ENCODE peak calls at places on chromosomes 16 and 17, in six cellular contexts. C is MM.1S, V is SK-N-SH, X is neural progenitor cell, M is astrocyte, J is endothelial cell of umbilical vein. D is an unnamed sample.

GRCh38 chr17:948284-948852 is 31.2 kb downstream of the NXN start:
- DNase-seq in C (no peak), V (no peak), X (peak; percentile 73), M (no peak), J (no peak), D (peak; percentile 87)

GRCh38 chr16:79411805-79412204 is 188.7 kb downstream of the MAF start:
- DNase-seq in C (no peak), V (no peak), X (no peak), M (no peak), J (no peak), D (no peak)

GRCh38 chr17:12632785-12633184 is 32.9 kb upstream of the MYOCD start:
- DNase-seq in C (no peak), V (no peak), X (no peak), M (no peak), J (no peak), D (no peak)

GRCh38 chr16:15509593-15510520 is 75.5 kb downstream of the BMERB1 start:
- DNase-seq in C (no peak), V (peak; percentile 23), X (peak; percentile 52), M (peak; percentile 54), J (no peak), D (no peak)

GRCh38 chr17:80428796-80429195 is 13.8 kb downstream of the ENDOV start:
- DNase-seq in C (no peak), V (no peak), X (no peak), M (no peak), J (no peak), D (no peak)

GRCh38 chr17:72665841-72666518 is 426.5 kb downstream of the SLC39A11 start:
- DNase-seq in C (no peak), V (no peak), X (no peak), M (peak; percentile 52), J (no peak), D (no peak)

GRCh38 chr17:50169121-50169764 is 3.4 kb downstream of the SGCA start:
- DNase-seq in C (peak; percentile 59), V (peak; percentile 90), X (peak; percentile 87), M (no peak), J (peak; percentile 65), D (peak; percentile 91)

GRCh38 chr16:53952215-53953208 is 248.6 kb downstream of the FTO start:
- DNase-seq in C (peak; percentile 71), V (no peak), X (no peak), M (peak; percentile 42), J (peak; percentile 5), D (no peak)

GRCh38 chr17:49209061-49209571 is 1.3 kb downstream of the GNGT2 start:
- DNase-seq in C (no peak), V (peak; percentile 17), X (no peak), M (no peak), J (no peak), D (no peak)

GRCh38 chr16:53043986-53044571 is 8.6 kb downstream of the CHD9NB start:
- DNase-seq in C (no peak), V (no peak), X (peak; percentile 67), M (no peak), J (no peak), D (peak; percentile 91)

GRCh38 chr17:56136316-56136715 is 17.0 kb upstream of the ANKFN1 start:
- DNase-seq in C (no peak), V (no peak), X (no peak), M (peak; percentile 51), J (no peak), D (no peak)

GRCh38 chr16:68376590-68376989 is 65.8 kb downstream of the PRMT7 start:
- DNase-seq in C (no peak), V (no peak), X (no peak), M (no peak), J (no peak), D (no peak)

GRCh38 chr17:75338335-75338734 is 49.1 kb upstream of the SLC25A19 start:
- DNase-seq in C (no peak), V (no peak), X (no peak), M (peak; percentile 36), J (no peak), D (no peak)

DNA sequence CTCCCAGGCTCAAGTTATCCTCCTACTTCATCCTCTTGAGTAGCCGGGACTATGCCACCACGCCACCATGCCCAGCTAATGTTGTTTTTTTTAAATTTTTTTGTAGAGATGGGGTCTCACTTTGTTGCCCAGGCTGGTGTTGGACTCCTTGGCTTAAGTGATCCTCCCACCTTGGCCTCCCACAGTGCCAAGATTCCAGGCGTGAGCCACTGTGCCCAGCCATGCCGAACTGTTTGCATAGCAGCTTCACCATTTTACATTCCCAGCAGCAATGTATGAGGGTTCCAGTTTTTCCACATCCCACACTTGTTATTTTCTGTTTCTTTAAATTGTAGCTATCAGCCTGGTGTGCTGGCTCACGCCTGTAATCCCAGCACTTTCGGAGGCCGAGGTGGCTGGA is 2.2 kb upstream of the CTRB1 start:
- DNase-seq in C (no peak), V (no peak), X (no peak), M (no peak), J (no peak), D (no peak)
- H4K20me1 ChIP-seq in C (no peaks in the 10 kb centered on the region), V (no peaks in the 10 kb centered on the region), X (no peaks in the 10 kb centered on the region), M (no peaks in the 10 kb centered on the region), J (no peaks in the 10 kb centered on the region), D (no peaks in the 10 kb centered on the region)

DNA sequence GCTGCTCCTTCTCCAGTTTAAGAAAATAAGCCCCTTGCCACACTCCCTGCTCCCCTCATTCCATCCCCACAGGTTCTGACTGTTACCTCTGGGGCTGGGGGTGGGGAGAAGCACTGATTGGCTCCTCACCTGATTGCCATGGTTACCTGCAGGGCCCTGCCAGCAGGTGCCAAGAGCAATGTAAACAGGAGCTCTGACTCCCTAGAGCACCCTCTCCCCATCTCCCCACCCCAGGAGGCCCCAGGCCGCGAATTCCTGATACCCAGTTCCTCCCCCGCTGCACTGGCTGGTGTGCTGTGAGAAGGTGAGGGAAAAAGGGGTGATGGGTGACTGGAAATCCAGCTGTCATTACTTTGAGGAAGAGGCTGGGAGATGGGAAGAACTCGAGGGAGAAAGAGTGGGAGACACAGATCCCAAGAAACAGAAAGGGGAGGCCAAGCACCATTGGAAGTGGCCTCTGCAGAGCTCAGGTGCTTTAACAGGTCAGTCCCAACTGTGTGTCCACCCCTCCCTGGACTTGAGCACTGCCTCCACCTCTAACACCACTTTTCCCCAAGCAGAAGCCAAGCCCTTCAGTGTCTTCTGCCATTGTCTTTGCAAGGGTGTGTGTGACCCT is 4.5 kb downstream of the PCGF2 start:
- DNase-seq in C (no peak), V (no peak), X (no peak), M (no peak), J (no peak), D (peak; percentile 51)
- H4K20me1 ChIP-seq in C (no peaks in the 10 kb centered on the region), V (peaks cover 83% of the 10 kb centered on the region), X (peaks cover 88% of the 10 kb centered on the region), M (peaks cover 83% of the 10 kb centered on the region), J (peaks cover 2% of the 10 kb centered on the region), D (no peaks in the 10 kb centered on the region)

DNA sequence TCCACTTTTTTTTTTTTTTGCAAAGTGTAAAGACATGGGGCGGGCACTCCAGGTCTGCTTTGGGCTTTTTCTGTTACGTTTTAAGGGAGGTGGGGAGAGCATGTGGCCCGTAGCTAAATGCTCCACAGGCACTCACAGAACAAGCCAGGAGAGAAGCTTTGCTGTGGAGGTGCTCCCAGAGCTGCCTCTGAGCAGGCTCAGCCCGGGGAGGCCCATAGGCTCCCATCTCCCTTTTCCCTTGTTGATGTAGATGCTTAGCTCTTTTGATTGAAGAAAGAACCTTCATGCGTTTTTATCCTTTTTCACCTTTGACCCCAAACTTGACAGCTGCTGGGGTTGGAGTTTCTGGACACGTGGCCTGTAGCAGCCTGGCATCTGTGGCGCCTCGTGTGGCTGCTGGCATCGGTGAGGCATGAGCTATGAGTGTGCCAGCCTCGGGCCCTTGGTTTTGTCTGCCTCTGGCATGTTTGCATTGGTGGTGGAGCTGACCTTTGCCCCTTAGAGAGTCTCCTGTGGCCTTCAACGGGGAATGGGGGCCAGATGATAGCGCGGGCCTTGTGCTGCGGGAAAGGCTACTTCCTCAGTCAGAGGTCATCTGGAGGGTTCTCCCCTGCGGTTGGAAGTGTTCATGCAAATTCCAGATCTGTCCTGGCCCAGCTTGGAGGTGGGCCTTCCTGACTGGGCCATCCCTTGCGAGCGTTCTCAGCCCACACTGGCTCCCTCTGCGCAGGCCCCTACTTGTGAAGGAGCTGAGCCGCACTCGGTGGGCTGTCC is 20.0 kb upstream of the IL17C start:
- DNase-seq in C (no peak), V (no peak), X (no peak), M (no peak), J (no peak), D (no peak)
- H4K20me1 ChIP-seq in C (no peaks in the 10 kb centered on the region), V (peaks cover 13% of the 10 kb centered on the region), X (peaks cover 60% of the 10 kb centered on the region), M (peaks cover 76% of the 10 kb centered on the region), J (no peaks in the 10 kb centered on the region), D (no peaks in the 10 kb centered on the region)

DNA sequence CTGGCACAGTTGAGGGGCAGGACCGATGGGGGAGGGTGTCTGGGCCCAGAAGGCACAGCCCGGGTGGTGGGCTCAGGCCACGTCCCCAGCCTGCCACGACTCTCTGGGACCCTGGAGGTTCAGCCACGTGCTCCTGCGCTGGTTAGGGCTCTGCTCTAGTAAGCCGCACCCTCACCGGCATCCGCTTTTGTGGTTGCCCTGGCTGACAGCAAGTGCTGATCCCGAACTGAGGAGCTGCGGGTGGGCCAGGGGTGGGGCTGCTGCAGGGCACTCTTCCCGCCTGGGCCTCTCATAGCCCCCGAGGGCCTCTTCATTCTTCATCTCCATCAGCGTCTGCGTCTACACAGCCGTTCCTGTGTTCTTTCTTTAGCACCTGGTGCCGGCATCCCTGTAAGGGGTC is 25.0 kb downstream of the ZFPM1 start:
- DNase-seq in C (no peak), V (no peak), X (no peak), M (no peak), J (no peak), D (no peak)
- H4K20me1 ChIP-seq in C (no peaks in the 10 kb centered on the region), V (peaks cover 82% of the 10 kb centered on the region), X (peaks cover 6% of the 10 kb centered on the region), M (peaks cover 89% of the 10 kb centered on the region), J (no peaks in the 10 kb centered on the region), D (no peaks in the 10 kb centered on the region)

GRCh38 chr17:81515530-81516041 is 3.0 kb upstream of the ACTG1 start:
- DNase-seq in C (peak; percentile 3), V (peak; percentile 64), X (no peak), M (no peak), J (no peak), D (no peak)

GRCh38 chr17:81514485-81514734 is 1.8 kb upstream of the ACTG1 start:
- DNase-seq in C (no peak), V (no peak), X (no peak), M (no peak), J (no peak), D (no peak)

GRCh38 chr17:81513669-81514484 is 1.3 kb upstream of the ACTG1 start:
- DNase-seq in C (peak; percentile 45), V (no peak), X (peak; percentile 85), M (peak; percentile 64), J (peak; percentile 71), D (peak; percentile 83)

GRCh38 chr17:81516439-81516838 is 3.8 kb upstream of the ACTG1 start:
- DNase-seq in C (peak; percentile 4), V (no peak), X (no peak), M (no peak), J (no peak), D (peak; percentile 33)

GRCh38 chr17:81514735-81515529 is 2.3 kb upstream of the ACTG1 start:
- DNase-seq in C (peak; percentile 55), V (peak; percentile 90), X (peak; percentile 89), M (peak; percentile 68), J (peak; percentile 55), D (peak; percentile 85)
- H4K20me1 ChIP-seq in C (peaks cover 21% of the 10 kb centered on the region), V (peaks cover 35% of the 10 kb centered on the region), X (peaks cover 69% of the 10 kb centered on the region), M (peaks cover 57% of the 10 kb centered on the region), J (peaks cover 2% of the 10 kb centered on the region), D (no peaks in the 10 kb centered on the region)

DNA sequence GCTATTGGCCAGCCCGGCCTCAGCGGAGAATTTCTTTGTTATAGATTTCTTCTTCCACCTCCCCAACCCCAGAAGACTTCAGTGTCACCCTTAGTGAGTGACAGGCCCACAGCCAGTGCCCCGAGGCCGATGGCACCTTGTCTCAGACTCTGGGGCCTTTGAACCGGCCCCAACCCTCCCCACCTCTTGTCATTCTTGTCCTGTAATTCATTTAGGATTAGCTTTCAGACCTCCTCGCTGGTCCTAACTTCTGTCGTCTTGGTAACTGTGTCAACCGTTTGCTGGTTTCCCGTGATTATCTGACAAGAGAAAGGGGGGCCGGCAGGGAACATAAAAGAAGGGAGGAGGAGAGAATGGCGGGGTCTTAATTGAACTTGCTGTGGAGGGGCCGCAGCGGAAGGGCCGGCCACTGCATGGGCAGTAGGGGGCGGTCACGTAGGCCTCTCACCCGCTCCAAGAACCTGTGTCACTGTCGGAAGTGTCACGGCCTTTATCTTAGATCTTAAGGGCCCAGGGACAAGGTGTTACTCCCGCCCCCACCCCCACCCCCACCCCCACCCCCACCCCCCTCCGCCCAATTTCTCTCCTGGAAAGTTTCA is 46.5 kb upstream of the GSE1 start:
- DNase-seq in C (no peak), V (no peak), X (peak; percentile 92), M (no peak), J (no peak), D (peak; percentile 70)
- H4K20me1 ChIP-seq in C (no peaks in the 10 kb centered on the region), V (peaks cover 77% of the 10 kb centered on the region), X (peaks cover 21% of the 10 kb centered on the region), M (peaks cover 93% of the 10 kb centered on the region), J (peaks cover 3% of the 10 kb centered on the region), D (no peaks in the 10 kb centered on the region)